ENCODE peak calls at places on chromosomes 5 and 9, in eight cellular contexts. Z is KBM-7; O is cerebellar cortex; W is activated CD4-positive, alpha-beta T cell treated with anti-CD3 and anti-CD28 coated beads for 24 hours; U is NCI-H1092 treated with DMSO at 0.1 percent for 48 hours; N is T follicular helper cell; A is activated CD8-positive, alpha-beta memory T cell treated with anti-CD3 and anti-CD28 coated beads for 24 hours; E is choroid plexus epithelial cell. C is an unnamed sample.

GRCh38 chr9:21141427-21141882 is at the start of gene IFNW1:
- DNase-seq in Z (no peak), U (no peak), W (no peak), O (no peak), A (no peak), E (no peak), N (no peak), C (no peak)

GRCh38 chr9:99357575-99357974 is 135.5 kb downstream of the SEC61B start:
- DNase-seq in A (no peak), E (no peak), W (no peak), U (peak; percentile 14), Z (no peak), N (no peak), O (no peak), C (no peak)

GRCh38 chr5:107817436-107817835 is 146.7 kb upstream of the EFNA5 start:
- DNase-seq in Z (no peak), E (no peak), U (no peak), N (no peak), O (no peak), A (no peak), W (no peak), C (no peak)

GRCh38 chr5:59371525-59372138 is 521.9 kb downstream of the PDE4D start:
- DNase-seq in W (no peak), U (no peak), N (no peak), O (no peak), E (no peak), Z (no peak), A (no peak), C (no peak)

GRCh38 chr5:32446660-32447059 is 2.1 kb upstream of the ZFR start:
- DNase-seq in N (no peak), Z (no peak), O (no peak), W (no peak), A (no peak), U (no peak), E (no peak), C (no peak)

GRCh38 chr5:34771076-34771475 is 67.9 kb upstream of the TTC23L start:
- DNase-seq in O (no peak), E (no peak), N (no peak), Z (peak; percentile 42), U (no peak), W (no peak), A (no peak), C (no peak)

GRCh38 chr5:159849437-159850191 is 66.7 kb upstream of the ADRA1B start:
- DNase-seq in E (peak; percentile 85), N (no peak), U (no peak), Z (no peak), A (no peak), O (no peak), W (no peak), C (peak; percentile 68)

GRCh38 chr9:89666364-89666763 is 61.6 kb downstream of the GADD45G start:
- DNase-seq in W (no peak), U (no peak), A (no peak), O (no peak), E (no peak), Z (no peak), N (no peak), C (no peak)

GRCh38 chr5:17405976-17406876 is 91.8 kb upstream of the TAF11L2 start:
- DNase-seq in O (no peak), E (no peak), N (no peak), Z (no peak), W (no peak), U (no peak), A (no peak), C (no peak)

GRCh38 chr9:127651697-127652610 is 39.9 kb downstream of the STXBP1 start:
- DNase-seq in N (no peak), W (no peak), U (no peak), E (no peak), Z (no peak), O (no peak), A (no peak), C (no peak)

GRCh38 chr5:122906768-122907167 is 61.4 kb downstream of the SNX24 start:
- DNase-seq in A (no peak), O (no peak), U (no peak), N (no peak), E (no peak), W (no peak), Z (no peak), C (peak; percentile 12)

GRCh38 chr5:116990010-116990409 is 415.4 kb upstream of the SEMA6A start:
- DNase-seq in O (no peak), W (no peak), Z (no peak), E (no peak), N (no peak), A (no peak), U (no peak), C (no peak)

GRCh38 chr5:192691-192969 is 1.3 kb downstream of the LRRC14B start:
- DNase-seq in O (no peak), A (no peak), N (no peak), U (no peak), W (no peak), Z (no peak), E (no peak), C (no peak)

GRCh38 chr5:126446498-126447224 is 23.5 kb downstream of the GRAMD2B start:
- DNase-seq in U (no peak), N (no peak), Z (no peak), O (no peak), A (no peak), E (peak; percentile 75), W (peak; percentile 38), C (peak; percentile 94)